ENCODE peak calls at places on chromosomes 16 and 17, in five cellular contexts. One of them, this sample, is unnamed.

GRCh38 chr16:50602531-50603205 is 54.5 kb downstream of the NKD1 start:
- DNase-seq in GM12878: no peak
- DNase-seq in K562: no peak
- DNase-seq in H1: no peak
- DNase-seq in HepG2: no peak
- DNase-seq in this sample: no peak

GRCh38 chr17:35449371-35449931 is 885 bp upstream of the SLFN13 start:
- DNase-seq in GM12878: no peak
- DNase-seq in H1: no peak
- DNase-seq in K562: no peak
- DNase-seq in HepG2: no peak
- DNase-seq in this sample: no peak

GRCh38 chr17:77790143-77790829 is 168.2 kb upstream of the TNRC6C start:
- DNase-seq in H1: peak
- DNase-seq in HepG2: no peak
- DNase-seq in K562: no peak
- DNase-seq in GM12878: no peak
- DNase-seq in this sample: no peak

GRCh38 chr17:3667366-3668278 is 756 bp downstream of the TAX1BP3 start:
- DNase-seq in K562: peak
- DNase-seq in HepG2: peak
- DNase-seq in H1: no peak
- DNase-seq in GM12878: no peak
- DNase-seq in this sample: peak

GRCh38 chr16:1533443-1533951 is at the start of gene TMEM204:
- DNase-seq in K562: no peak
- DNase-seq in HepG2: no peak
- DNase-seq in H1: no peak
- DNase-seq in GM12878: no peak
- DNase-seq in this sample: no peak

GRCh38 chr17:7557825-7558543 is 566 bp upstream of the TNFSF13 start:
- DNase-seq in K562: no peak
- DNase-seq in GM12878: no peak
- DNase-seq in HepG2: peak
- DNase-seq in H1: no peak
- DNase-seq in this sample: peak

GRCh38 chr16:68000024-68000423 is 740 bp upstream of the DPEP2 start:
- DNase-seq in H1: no peak
- DNase-seq in GM12878: no peak
- DNase-seq in HepG2: no peak
- DNase-seq in K562: no peak
- DNase-seq in this sample: no peak

GRCh38 chr16:18839555-18839954 is 38.2 kb upstream of the ARL6IP1 start:
- DNase-seq in HepG2: peak
- DNase-seq in K562: no peak
- DNase-seq in H1: no peak
- DNase-seq in GM12878: no peak
- DNase-seq in this sample: no peak

GRCh38 chr16:67922740-67923139 is 8.9 kb downstream of the CTRL start:
- DNase-seq in K562: no peak
- DNase-seq in H1: no peak
- DNase-seq in HepG2: no peak
- DNase-seq in GM12878: no peak
- DNase-seq in this sample: no peak

GRCh38 chr16:85372627-85373372 is 240.3 kb upstream of the GSE1 start:
- DNase-seq in HepG2: peak
- DNase-seq in GM12878: no peak
- DNase-seq in H1: no peak
- DNase-seq in K562: peak
- DNase-seq in this sample: no peak

GRCh38 chr16:24999856-25000447 is 15.2 kb downstream of the ARHGAP17 start:
- DNase-seq in GM12878: no peak
- DNase-seq in H1: no peak
- DNase-seq in HepG2: peak
- DNase-seq in K562: no peak
- DNase-seq in this sample: no peak

GRCh38 chr17:77769762-77770161 is 188.7 kb upstream of the TNRC6C start:
- DNase-seq in H1: no peak
- DNase-seq in HepG2: no peak
- DNase-seq in GM12878: no peak
- DNase-seq in K562: no peak
- DNase-seq in this sample: no peak

GRCh38 chr17:61635913-61636432 is 45.0 kb upstream of the NACA2 start:
- DNase-seq in K562: peak
- DNase-seq in HepG2: peak
- DNase-seq in H1: no peak
- DNase-seq in GM12878: peak
- DNase-seq in this sample: no peak

GRCh38 chr16:72464597-72465368 is 292.8 kb upstream of the PMFBP1 start:
- DNase-seq in GM12878: no peak
- DNase-seq in K562: no peak
- DNase-seq in HepG2: no peak
- DNase-seq in H1: no peak
- DNase-seq in this sample: no peak

GRCh38 chr16:3161235-3162018 is 26.6 kb upstream of the OR1F1 start:
- DNase-seq in H1: no peak
- DNase-seq in K562: no peak
- DNase-seq in HepG2: no peak
- DNase-seq in GM12878: no peak
- DNase-seq in this sample: peak

GRCh38 chr16:4329354-4329775 is 13.5 kb downstream of the GLIS2 start:
- DNase-seq in GM12878: no peak
- DNase-seq in K562: no peak
- DNase-seq in HepG2: no peak
- DNase-seq in H1: no peak
- DNase-seq in this sample: no peak

GRCh38 chr16:66927012-66927436 is 1.7 kb upstream of the RRAD start:
- DNase-seq in HepG2: peak
- DNase-seq in K562: no peak
- DNase-seq in GM12878: no peak
- DNase-seq in H1: no peak
- DNase-seq in this sample: peak

GRCh38 chr17:59479141-59479540 is 86.3 kb upstream of the DHX40 start:
- DNase-seq in GM12878: no peak
- DNase-seq in H1: no peak
- DNase-seq in HepG2: no peak
- DNase-seq in K562: no peak
- DNase-seq in this sample: no peak

GRCh38 chr17:80071116-80071980 is 30.0 kb upstream of the GAA start:
- DNase-seq in HepG2: peak
- DNase-seq in GM12878: no peak
- DNase-seq in H1: no peak
- DNase-seq in K562: no peak
- DNase-seq in this sample: no peak

GRCh38 chr17:45050680-45051059 is 762 bp downstream of the DCAKD start:
- DNase-seq in H1: no peak
- DNase-seq in GM12878: no peak
- DNase-seq in K562: peak
- DNase-seq in HepG2: peak
- DNase-seq in this sample: peak

GRCh38 chr17:65099941-65100315 is 37.2 kb upstream of the RGS9 start:
- DNase-seq in HepG2: peak
- DNase-seq in H1: no peak
- DNase-seq in GM12878: peak
- DNase-seq in K562: no peak
- DNase-seq in this sample: peak

GRCh38 chr17:76558210-76559095 is 18.6 kb downstream of the PRCD start:
- DNase-seq in K562: no peak
- DNase-seq in HepG2: no peak
- DNase-seq in H1: no peak
- DNase-seq in GM12878: no peak
- DNase-seq in this sample: no peak

GRCh38 chr17:79944251-79944812 is 91.3 kb downstream of the TBC1D16 start:
- DNase-seq in HepG2: no peak
- DNase-seq in K562: no peak
- DNase-seq in GM12878: no peak
- DNase-seq in H1: no peak
- DNase-seq in this sample: no peak

GRCh38 chr17:68288804-68289203 is 2.1 kb downstream of the SLC16A6 start:
- DNase-seq in H1: no peak
- DNase-seq in GM12878: no peak
- DNase-seq in HepG2: no peak
- DNase-seq in K562: no peak
- DNase-seq in this sample: no peak

GRCh38 chr17:34178047-34178446 is 77.0 kb upstream of the CCL2 start:
- DNase-seq in H1: no peak
- DNase-seq in HepG2: no peak
- DNase-seq in GM12878: no peak
- DNase-seq in K562: no peak
- DNase-seq in this sample: no peak

GRCh38 chr17:74746376-74746775 is 2.1 kb upstream of the NHERF1 start:
- DNase-seq in H1: no peak
- DNase-seq in HepG2: no peak
- DNase-seq in K562: no peak
- DNase-seq in GM12878: no peak
- DNase-seq in this sample: no peak

GRCh38 chr17:79388556-79389295 is 222.1 kb downstream of the RBFOX3 start:
- DNase-seq in H1: peak
- DNase-seq in K562: peak
- DNase-seq in GM12878: no peak
- DNase-seq in HepG2: peak
- DNase-seq in this sample: peak

GRCh38 chr17:29054835-29055234 is 11.9 kb downstream of the PIPOX start:
- DNase-seq in H1: no peak
- DNase-seq in GM12878: no peak
- DNase-seq in HepG2: no peak
- DNase-seq in K562: no peak
- DNase-seq in this sample: no peak

DNA sequence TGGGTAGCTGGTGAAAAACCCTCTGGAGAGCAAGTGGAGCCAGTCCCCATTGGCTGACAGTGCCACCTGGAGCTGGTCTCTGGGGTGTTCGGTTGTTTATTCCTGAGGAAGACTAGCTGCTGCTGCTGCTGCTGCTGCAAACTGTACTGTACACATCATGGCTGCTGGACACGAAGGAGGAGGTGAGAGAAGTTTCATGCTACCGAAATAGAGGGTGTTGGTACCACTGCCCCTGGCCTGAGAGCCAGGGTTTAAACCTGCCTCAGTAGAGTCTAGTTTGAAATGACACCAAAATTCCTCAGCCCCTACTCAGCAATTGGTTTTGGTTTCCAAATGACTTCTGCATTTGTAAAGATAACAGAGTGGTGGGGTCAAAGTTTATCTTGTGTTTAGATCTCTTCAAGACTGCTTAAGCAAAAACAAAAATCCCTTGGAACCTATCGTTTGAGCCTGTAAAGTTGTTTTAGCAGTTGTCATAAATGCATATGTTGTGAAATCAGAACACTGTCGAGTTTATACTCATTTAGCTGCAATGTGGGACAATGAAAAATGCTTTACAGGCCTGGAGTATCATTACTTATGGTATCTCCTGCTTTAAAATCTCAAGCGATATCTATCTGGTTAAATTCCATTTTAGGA is 40.8 kb downstream of the CYB5B start:
- DNase-seq in GM12878: peak
- DNase-seq in H1: no peak
- DNase-seq in HepG2: peak
- DNase-seq in K562: no peak
- DNase-seq in this sample: no peak
- TF ChIP-seq HDAC2 in GM12878: no peak
- TF ChIP-seq HDAC2 in H1: no peak
- TF ChIP-seq HDAC2 in HepG2: peak
- TF ChIP-seq HDAC2 in K562: no peak
- TF ChIP-seq HDAC2 in this sample: no peak

GRCh38 chr16:88634141-88634993 is 4.0 kb upstream of the IL17C start:
- DNase-seq in H1: no peak
- DNase-seq in K562: peak
- DNase-seq in GM12878: peak
- DNase-seq in HepG2: no peak
- DNase-seq in this sample: no peak

GRCh38 chr16:88631920-88632586 is 6.3 kb upstream of the IL17C start:
- DNase-seq in HepG2: no peak
- DNase-seq in K562: no peak
- DNase-seq in GM12878: no peak
- DNase-seq in H1: no peak
- DNase-seq in this sample: no peak

GRCh38 chr16:88632587-88632930 is 5.8 kb upstream of the IL17C start:
- DNase-seq in H1: no peak
- DNase-seq in K562: no peak
- DNase-seq in GM12878: no peak
- DNase-seq in HepG2: no peak
- DNase-seq in this sample: no peak

GRCh38 chr16:88634994-88635670 is 3.2 kb upstream of the IL17C start:
- DNase-seq in GM12878: no peak
- DNase-seq in HepG2: no peak
- DNase-seq in K562: no peak
- DNase-seq in H1: no peak
- DNase-seq in this sample: no peak

GRCh38 chr16:88633684-88634140 is 4.7 kb upstream of the IL17C start:
- DNase-seq in H1: no peak
- DNase-seq in GM12878: peak
- DNase-seq in HepG2: peak
- DNase-seq in K562: peak
- DNase-seq in this sample: peak
- TF ChIP-seq HDAC2 in H1: no peak
- TF ChIP-seq HDAC2 in GM12878: no peak
- TF ChIP-seq HDAC2 in HepG2: no peak
- TF ChIP-seq HDAC2 in K562: no peak
- TF ChIP-seq HDAC2 in this sample: no peak

GRCh38 chr17:14153374-14153773 is 83.3 kb downstream of the CDRT15 start:
- DNase-seq in K562: no peak
- DNase-seq in H1: no peak
- DNase-seq in GM12878: no peak
- DNase-seq in HepG2: no peak
- DNase-seq in this sample: no peak

GRCh38 chr17:14149751-14150150 is 80.4 kb downstream of the COX10 start:
- DNase-seq in GM12878: no peak
- DNase-seq in H1: no peak
- DNase-seq in K562: no peak
- DNase-seq in HepG2: no peak
- DNase-seq in this sample: no peak

GRCh38 chr17:14152726-14153125 is 83.4 kb downstream of the COX10 start:
- DNase-seq in H1: no peak
- DNase-seq in K562: no peak
- DNase-seq in HepG2: no peak
- DNase-seq in GM12878: no peak
- DNase-seq in this sample: no peak

DNA sequence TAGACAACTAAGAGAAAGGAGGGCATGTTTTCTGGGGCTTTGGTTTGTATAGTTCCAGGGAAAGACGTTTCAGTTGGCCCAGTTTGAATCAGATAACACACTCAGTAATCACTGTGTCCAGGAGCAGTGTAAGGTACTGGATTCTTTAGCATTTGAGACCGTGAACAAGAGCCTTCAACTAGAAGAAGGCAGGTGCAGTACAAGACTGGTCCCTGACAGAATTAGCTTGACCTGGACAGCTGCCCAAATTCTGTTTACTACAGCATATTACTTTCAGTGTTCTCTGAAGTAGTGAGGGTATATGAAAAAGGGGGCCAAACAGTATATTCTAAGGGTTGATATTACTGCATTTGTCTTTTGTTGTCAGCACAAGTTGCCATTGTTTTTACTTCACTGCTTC is 81.3 kb downstream of the COX10 start:
- DNase-seq in K562: no peak
- DNase-seq in H1: no peak
- DNase-seq in GM12878: no peak
- DNase-seq in HepG2: no peak
- DNase-seq in this sample: no peak
- TF ChIP-seq HDAC2 in K562: no peak
- TF ChIP-seq HDAC2 in H1: no peak
- TF ChIP-seq HDAC2 in GM12878: no peak
- TF ChIP-seq HDAC2 in HepG2: no peak
- TF ChIP-seq HDAC2 in this sample: no peak

GRCh38 chr17:41717408-41718286 is 5.5 kb downstream of the GAST start:
- DNase-seq in HepG2: no peak
- DNase-seq in H1: no peak
- DNase-seq in GM12878: no peak
- DNase-seq in K562: no peak
- DNase-seq in this sample: no peak
- TF ChIP-seq HDAC2 in HepG2: no peak
- TF ChIP-seq HDAC2 in H1: no peak
- TF ChIP-seq HDAC2 in GM12878: no peak
- TF ChIP-seq HDAC2 in K562: no peak
- TF ChIP-seq HDAC2 in this sample: no peak

This sample was measured in A549.